ENCODE peak calls at places on chromosome 7, in ten cellular contexts. O is dorsolateral prefrontal cortex; L is stimulated activated CD8-positive, alpha-beta memory T cell treated with anti-CD3 and anti-CD28 coated beads, Interleukin-15, amount 100 ng/mL, for 24 hours; B is AG09309; Y is AG08396; D is KG1; J is NCI-H1417; G is uterus; U is lower leg skin; H is posterior cingulate gyrus. V is an unnamed sample.

GRCh38 chr7:13179775-13180448 is 492.5 kb downstream of the ARL4A start:
- DNase-seq in O (no peak), L (no peak), B (no peak), Y (no peak), D (no peak), J (no peak), G (no peak), U (no peak), H (no peak), V (no peak)

GRCh38 chr7:30062587-30062986 is 34.4 kb downstream of the PLEKHA8 start:
- DNase-seq in O (no peak), L (no peak), B (peak; percentile 28), Y (peak; percentile 17), D (peak; percentile 49), J (no peak), G (no peak), U (no peak), H (no peak), V (no peak)

GRCh38 chr7:153193144-153193595 is 433.6 kb downstream of the ACTR3B start:
- DNase-seq in O (peak; percentile 42), L (no peak), B (no peak), Y (no peak), D (peak; percentile 14), J (peak; percentile 32), G (peak; percentile 15), U (no peak), H (peak; percentile 93), V (peak; percentile 15)

GRCh38 chr7:26007510-26007909 is 144.5 kb upstream of the NFE2L3 start:
- DNase-seq in O (no peak), L (no peak), B (no peak), Y (no peak), D (no peak), J (no peak), G (no peak), U (no peak), H (no peak), V (no peak)

GRCh38 chr7:128158370-128158769 is 82.7 kb upstream of the LEP start:
- DNase-seq in O (no peak), L (no peak), B (no peak), Y (no peak), D (no peak), J (no peak), G (no peak), U (peak; percentile 28), H (no peak), V (no peak)

GRCh38 chr7:150940446-150941102 is 37.5 kb downstream of the KCNH2 start:
- DNase-seq in O (no peak), L (no peak), B (no peak), Y (no peak), D (no peak), J (no peak), G (no peak), U (peak; percentile 72), H (peak; percentile 24), V (no peak)

GRCh38 chr7:73526892-73527821 is 5.1 kb upstream of the BAZ1B start:
- DNase-seq in O (no peak), L (no peak), B (no peak), Y (no peak), D (peak; percentile 40), J (peak; percentile 72), G (no peak), U (no peak), H (no peak), V (no peak)

GRCh38 chr7:107712906-107713305 is 31.0 kb upstream of the CBLL1 start:
- DNase-seq in O (no peak), L (no peak), B (no peak), Y (no peak), D (no peak), J (no peak), G (no peak), U (no peak), H (no peak), V (no peak)

GRCh38 chr7:139192014-139192706 is 38.9 kb upstream of the UBN2 start:
- DNase-seq in O (no peak), L (no peak), B (no peak), Y (no peak), D (no peak), J (no peak), G (no peak), U (no peak), H (no peak), V (no peak)

GRCh38 chr7:98354511-98355249 is 46.2 kb downstream of the BAIAP2L1 start:
- DNase-seq in O (no peak), L (no peak), B (no peak), Y (peak; percentile 75), D (no peak), J (no peak), G (no peak), U (no peak), H (no peak), V (no peak)

GRCh38 chr7:112898432-112899290 is 108.5 kb upstream of the TMEM168 start:
- DNase-seq in O (no peak), L (no peak), B (peak; percentile 16), Y (peak; percentile 48), D (no peak), J (peak; percentile 40), G (no peak), U (no peak), H (no peak), V (no peak)

GRCh38 chr7:130293521-130293920 is 560 bp downstream of the CPA4 start:
- DNase-seq in O (no peak), L (no peak), B (no peak), Y (no peak), D (no peak), J (no peak), G (no peak), U (no peak), H (no peak), V (no peak)

GRCh38 chr7:95265634-95266033 is 58.7 kb downstream of the PON1 start:
- DNase-seq in O (no peak), L (no peak), B (no peak), Y (no peak), D (no peak), J (no peak), G (no peak), U (no peak), H (no peak), V (no peak)

GRCh38 chr7:124764847-124765400 is 668 bp downstream of the GPR37 start:
- DNase-seq in O (peak; percentile 36), L (no peak), B (no peak), Y (peak; percentile 55), D (no peak), J (peak; percentile 78), G (no peak), U (no peak), H (peak; percentile 86), V (no peak)

GRCh38 chr7:93958216-93958615 is 36.7 kb downstream of the GNG11 start:
- DNase-seq in O (no peak), L (no peak), B (no peak), Y (no peak), D (no peak), J (no peak), G (no peak), U (no peak), H (no peak), V (no peak)

GRCh38 chr7:2005746-2006145 is 227.0 kb downstream of the MAD1L1 start:
- DNase-seq in O (peak; percentile 20), L (no peak), B (no peak), Y (no peak), D (no peak), J (no peak), G (peak; percentile 4), U (peak; percentile 69), H (peak; percentile 72), V (no peak)

GRCh38 chr7:132575987-132576722 is at the start of gene PLXNA4:
- DNase-seq in O (no peak), L (no peak), B (no peak), Y (no peak), D (no peak), J (peak; percentile 67), G (no peak), U (peak; percentile 82), H (peak; percentile 89), V (no peak)

GRCh38 chr7:22588396-22588795 is 88.4 kb upstream of the STEAP1B start:
- DNase-seq in O (no peak), L (no peak), B (no peak), Y (no peak), D (no peak), J (no peak), G (no peak), U (no peak), H (no peak), V (no peak)

GRCh38 chr7:135211179-135211945 is at the start of gene WDR91:
- DNase-seq in O (peak; percentile 97), L (peak; percentile 95), B (peak; percentile 31), Y (peak; percentile 100), D (peak; percentile 17), J (peak; percentile 98), G (peak; percentile 95), U (peak; percentile 99), H (peak; percentile 99), V (peak; percentile 95)

GRCh38 chr7:106110238-106110560 is 1.9 kb downstream of the SYPL1 start:
- DNase-seq in O (no peak), L (no peak), B (no peak), Y (no peak), D (no peak), J (no peak), G (no peak), U (no peak), H (no peak), V (no peak)

GRCh38 chr7:47901542-47901941 is 46.7 kb downstream of the PKD1L1 start:
- DNase-seq in O (no peak), L (no peak), B (no peak), Y (no peak), D (no peak), J (no peak), G (no peak), U (peak; percentile 80), H (no peak), V (no peak)

GRCh38 chr7:94357076-94357475 is 37.6 kb upstream of the COL1A2 start:
- DNase-seq in O (no peak), L (no peak), B (no peak), Y (no peak), D (no peak), J (no peak), G (no peak), U (no peak), H (no peak), V (no peak)

GRCh38 chr7:139182363-139182762 is 48.7 kb upstream of the UBN2 start:
- DNase-seq in O (no peak), L (no peak), B (no peak), Y (no peak), D (no peak), J (no peak), G (no peak), U (no peak), H (no peak), V (no peak)

GRCh38 chr7:47912332-47912731 is 35.9 kb downstream of the PKD1L1 start:
- DNase-seq in O (no peak), L (no peak), B (no peak), Y (no peak), D (no peak), J (no peak), G (no peak), U (peak; percentile 53), H (no peak), V (no peak)

GRCh38 chr7:27110163-27110976 is 7.9 kb upstream of the HOXA2 start:
- DNase-seq in O (no peak), L (no peak), B (no peak), Y (peak; percentile 85), D (no peak), J (no peak), G (peak; percentile 44), U (peak; percentile 84), H (no peak), V (no peak)

GRCh38 chr7:1829111-1829510 is 159.0 kb downstream of the ELFN1 start:
- DNase-seq in O (no peak), L (no peak), B (no peak), Y (no peak), D (no peak), J (no peak), G (no peak), U (peak; percentile 39), H (peak; percentile 70), V (no peak)

GRCh38 chr7:134276951-134277350 is 39.8 kb downstream of the SLC35B4 start:
- DNase-seq in O (no peak), L (no peak), B (no peak), Y (no peak), D (no peak), J (no peak), G (no peak), U (no peak), H (no peak), V (no peak)

GRCh38 chr7:157440346-157441022 is 103.7 kb downstream of the DNAJB6 start:
- DNase-seq in O (no peak), L (no peak), B (no peak), Y (no peak), D (no peak), J (no peak), G (no peak), U (peak; percentile 25), H (no peak), V (no peak)